ENCODE peak calls at places on chromosomes 3 and 15, in seven cellular contexts. One of them, this sample, is unnamed.

GRCh38 chr3:46406786-46407611 is at the start of the genes CCR5AS and CCRL2:
- DNase-seq in stimulated activated naive CD8-positive, alpha-beta T cell treated with anti-CD3 and anti-CD28 coated beads, Interleukin-15, amount 100 ng/mL, for 72 hours: peak; percentile 60
- DNase-seq in head of caudate nucleus: peak; percentile 24
- DNase-seq in NCI-H1092 treated with DMSO at 0.1 percent for 48 hours: no peak
- DNase-seq in activated gamma-delta T cell treated with Interleukin-2 at 50 U/mL for 16 hours: peak; percentile 40
- DNase-seq in NCI-H2081: no peak
- DNase-seq in CD4-positive, alpha-beta memory T cell: peak; percentile 24
- DNase-seq in this sample: no peak

GRCh38 chr3:113802795-113803455 is 35.7 kb upstream of the GRAMD1C start:
- DNase-seq in NCI-H2081: no peak
- DNase-seq in stimulated activated naive CD8-positive, alpha-beta T cell treated with anti-CD3 and anti-CD28 coated beads, Interleukin-15, amount 100 ng/mL, for 72 hours: no peak
- DNase-seq in CD4-positive, alpha-beta memory T cell: no peak
- DNase-seq in NCI-H1092 treated with DMSO at 0.1 percent for 48 hours: no peak
- DNase-seq in activated gamma-delta T cell treated with Interleukin-2 at 50 U/mL for 16 hours: no peak
- DNase-seq in head of caudate nucleus: no peak
- DNase-seq in this sample: no peak

GRCh38 chr15:77837649-77838025 is 204.9 kb upstream of the LINGO1 start:
- DNase-seq in NCI-H1092 treated with DMSO at 0.1 percent for 48 hours: no peak
- DNase-seq in head of caudate nucleus: no peak
- DNase-seq in stimulated activated naive CD8-positive, alpha-beta T cell treated with anti-CD3 and anti-CD28 coated beads, Interleukin-15, amount 100 ng/mL, for 72 hours: no peak
- DNase-seq in CD4-positive, alpha-beta memory T cell: no peak
- DNase-seq in NCI-H2081: no peak
- DNase-seq in activated gamma-delta T cell treated with Interleukin-2 at 50 U/mL for 16 hours: no peak
- DNase-seq in this sample: no peak

GRCh38 chr15:31372635-31373091 is 46.0 kb downstream of the KLF13 start:
- DNase-seq in NCI-H2081: no peak
- DNase-seq in activated gamma-delta T cell treated with Interleukin-2 at 50 U/mL for 16 hours: no peak
- DNase-seq in CD4-positive, alpha-beta memory T cell: no peak
- DNase-seq in NCI-H1092 treated with DMSO at 0.1 percent for 48 hours: no peak
- DNase-seq in stimulated activated naive CD8-positive, alpha-beta T cell treated with anti-CD3 and anti-CD28 coated beads, Interleukin-15, amount 100 ng/mL, for 72 hours: no peak
- DNase-seq in head of caudate nucleus: peak; percentile 74
- DNase-seq in this sample: no peak

GRCh38 chr15:44695274-44695673 is 15.8 kb downstream of the PATL2 start:
- DNase-seq in NCI-H1092 treated with DMSO at 0.1 percent for 48 hours: no peak
- DNase-seq in stimulated activated naive CD8-positive, alpha-beta T cell treated with anti-CD3 and anti-CD28 coated beads, Interleukin-15, amount 100 ng/mL, for 72 hours: no peak
- DNase-seq in head of caudate nucleus: no peak
- DNase-seq in CD4-positive, alpha-beta memory T cell: no peak
- DNase-seq in activated gamma-delta T cell treated with Interleukin-2 at 50 U/mL for 16 hours: no peak
- DNase-seq in NCI-H2081: no peak
- DNase-seq in this sample: no peak

GRCh38 chr15:79673416-79674123 is 223.2 kb downstream of the MTHFS start:
- DNase-seq in NCI-H2081: no peak
- DNase-seq in NCI-H1092 treated with DMSO at 0.1 percent for 48 hours: no peak
- DNase-seq in CD4-positive, alpha-beta memory T cell: no peak
- DNase-seq in stimulated activated naive CD8-positive, alpha-beta T cell treated with anti-CD3 and anti-CD28 coated beads, Interleukin-15, amount 100 ng/mL, for 72 hours: peak; percentile 22
- DNase-seq in head of caudate nucleus: no peak
- DNase-seq in activated gamma-delta T cell treated with Interleukin-2 at 50 U/mL for 16 hours: no peak
- DNase-seq in this sample: no peak

GRCh38 chr15:70783610-70784021 is 20.3 kb upstream of the UACA start:
- DNase-seq in NCI-H1092 treated with DMSO at 0.1 percent for 48 hours: no peak
- DNase-seq in stimulated activated naive CD8-positive, alpha-beta T cell treated with anti-CD3 and anti-CD28 coated beads, Interleukin-15, amount 100 ng/mL, for 72 hours: no peak
- DNase-seq in activated gamma-delta T cell treated with Interleukin-2 at 50 U/mL for 16 hours: no peak
- DNase-seq in head of caudate nucleus: no peak
- DNase-seq in NCI-H2081: no peak
- DNase-seq in CD4-positive, alpha-beta memory T cell: no peak
- DNase-seq in this sample: no peak

GRCh38 chr15:90154861-90155626 is 46.1 kb upstream of the SEMA4B start:
- DNase-seq in NCI-H1092 treated with DMSO at 0.1 percent for 48 hours: no peak
- DNase-seq in NCI-H2081: no peak
- DNase-seq in activated gamma-delta T cell treated with Interleukin-2 at 50 U/mL for 16 hours: no peak
- DNase-seq in stimulated activated naive CD8-positive, alpha-beta T cell treated with anti-CD3 and anti-CD28 coated beads, Interleukin-15, amount 100 ng/mL, for 72 hours: no peak
- DNase-seq in head of caudate nucleus: no peak
- DNase-seq in CD4-positive, alpha-beta memory T cell: no peak
- DNase-seq in this sample: no peak

GRCh38 chr3:197000211-197000610 is 29.4 kb downstream of the MELTF start:
- DNase-seq in activated gamma-delta T cell treated with Interleukin-2 at 50 U/mL for 16 hours: no peak
- DNase-seq in CD4-positive, alpha-beta memory T cell: no peak
- DNase-seq in NCI-H2081: no peak
- DNase-seq in head of caudate nucleus: no peak
- DNase-seq in NCI-H1092 treated with DMSO at 0.1 percent for 48 hours: no peak
- DNase-seq in stimulated activated naive CD8-positive, alpha-beta T cell treated with anti-CD3 and anti-CD28 coated beads, Interleukin-15, amount 100 ng/mL, for 72 hours: no peak
- DNase-seq in this sample: no peak

GRCh38 chr15:31459011-31459748 is 132.5 kb downstream of the KLF13 start:
- DNase-seq in stimulated activated naive CD8-positive, alpha-beta T cell treated with anti-CD3 and anti-CD28 coated beads, Interleukin-15, amount 100 ng/mL, for 72 hours: peak; percentile 58
- DNase-seq in NCI-H1092 treated with DMSO at 0.1 percent for 48 hours: no peak
- DNase-seq in activated gamma-delta T cell treated with Interleukin-2 at 50 U/mL for 16 hours: no peak
- DNase-seq in head of caudate nucleus: no peak
- DNase-seq in CD4-positive, alpha-beta memory T cell: peak; percentile 27
- DNase-seq in NCI-H2081: no peak
- DNase-seq in this sample: no peak

GRCh38 chr3:140276698-140277097 is 341.7 kb downstream of the CLSTN2 start:
- DNase-seq in CD4-positive, alpha-beta memory T cell: no peak
- DNase-seq in head of caudate nucleus: no peak
- DNase-seq in NCI-H2081: no peak
- DNase-seq in stimulated activated naive CD8-positive, alpha-beta T cell treated with anti-CD3 and anti-CD28 coated beads, Interleukin-15, amount 100 ng/mL, for 72 hours: no peak
- DNase-seq in activated gamma-delta T cell treated with Interleukin-2 at 50 U/mL for 16 hours: no peak
- DNase-seq in NCI-H1092 treated with DMSO at 0.1 percent for 48 hours: no peak
- DNase-seq in this sample: no peak

GRCh38 chr15:77607894-77608261 is 24.8 kb downstream of the LINGO1 start:
- DNase-seq in stimulated activated naive CD8-positive, alpha-beta T cell treated with anti-CD3 and anti-CD28 coated beads, Interleukin-15, amount 100 ng/mL, for 72 hours: no peak
- DNase-seq in head of caudate nucleus: peak; percentile 39
- DNase-seq in NCI-H1092 treated with DMSO at 0.1 percent for 48 hours: no peak
- DNase-seq in activated gamma-delta T cell treated with Interleukin-2 at 50 U/mL for 16 hours: no peak
- DNase-seq in NCI-H2081: no peak
- DNase-seq in CD4-positive, alpha-beta memory T cell: no peak
- DNase-seq in this sample: peak; percentile 92

GRCh38 chr3:178562143-178562868 is 26.1 kb downstream of the KCNMB2 start:
- DNase-seq in NCI-H1092 treated with DMSO at 0.1 percent for 48 hours: no peak
- DNase-seq in stimulated activated naive CD8-positive, alpha-beta T cell treated with anti-CD3 and anti-CD28 coated beads, Interleukin-15, amount 100 ng/mL, for 72 hours: no peak
- DNase-seq in NCI-H2081: no peak
- DNase-seq in CD4-positive, alpha-beta memory T cell: no peak
- DNase-seq in activated gamma-delta T cell treated with Interleukin-2 at 50 U/mL for 16 hours: no peak
- DNase-seq in head of caudate nucleus: no peak
- DNase-seq in this sample: no peak

GRCh38 chr3:170301404-170301803 is 56.1 kb upstream of the SKIL start:
- DNase-seq in NCI-H2081: no peak
- DNase-seq in activated gamma-delta T cell treated with Interleukin-2 at 50 U/mL for 16 hours: no peak
- DNase-seq in CD4-positive, alpha-beta memory T cell: no peak
- DNase-seq in head of caudate nucleus: no peak
- DNase-seq in stimulated activated naive CD8-positive, alpha-beta T cell treated with anti-CD3 and anti-CD28 coated beads, Interleukin-15, amount 100 ng/mL, for 72 hours: no peak
- DNase-seq in NCI-H1092 treated with DMSO at 0.1 percent for 48 hours: no peak
- DNase-seq in this sample: peak; percentile 79

GRCh38 chr3:177944228-177944661 is 592.0 kb upstream of the KCNMB2 start:
- DNase-seq in NCI-H1092 treated with DMSO at 0.1 percent for 48 hours: no peak
- DNase-seq in activated gamma-delta T cell treated with Interleukin-2 at 50 U/mL for 16 hours: no peak
- DNase-seq in CD4-positive, alpha-beta memory T cell: peak; percentile 30
- DNase-seq in stimulated activated naive CD8-positive, alpha-beta T cell treated with anti-CD3 and anti-CD28 coated beads, Interleukin-15, amount 100 ng/mL, for 72 hours: no peak
- DNase-seq in head of caudate nucleus: no peak
- DNase-seq in NCI-H2081: no peak
- DNase-seq in this sample: no peak

GRCh38 chr3:107740992-107741896 is 218.5 kb downstream of the BBX start:
- DNase-seq in NCI-H2081: peak; percentile 24
- DNase-seq in NCI-H1092 treated with DMSO at 0.1 percent for 48 hours: peak; percentile 49
- DNase-seq in CD4-positive, alpha-beta memory T cell: peak; percentile 28
- DNase-seq in stimulated activated naive CD8-positive, alpha-beta T cell treated with anti-CD3 and anti-CD28 coated beads, Interleukin-15, amount 100 ng/mL, for 72 hours: no peak
- DNase-seq in activated gamma-delta T cell treated with Interleukin-2 at 50 U/mL for 16 hours: no peak
- DNase-seq in head of caudate nucleus: no peak
- DNase-seq in this sample: peak; percentile 70

GRCh38 chr3:187947927-187948682 is 202.8 kb upstream of the BCL6 start:
- DNase-seq in CD4-positive, alpha-beta memory T cell: no peak
- DNase-seq in activated gamma-delta T cell treated with Interleukin-2 at 50 U/mL for 16 hours: no peak
- DNase-seq in NCI-H1092 treated with DMSO at 0.1 percent for 48 hours: no peak
- DNase-seq in NCI-H2081: no peak
- DNase-seq in stimulated activated naive CD8-positive, alpha-beta T cell treated with anti-CD3 and anti-CD28 coated beads, Interleukin-15, amount 100 ng/mL, for 72 hours: no peak
- DNase-seq in head of caudate nucleus: no peak
- DNase-seq in this sample: no peak

GRCh38 chr3:196440041-196440537 is 7.9 kb upstream of the UBXN7 start:
- DNase-seq in head of caudate nucleus: no peak
- DNase-seq in NCI-H1092 treated with DMSO at 0.1 percent for 48 hours: no peak
- DNase-seq in stimulated activated naive CD8-positive, alpha-beta T cell treated with anti-CD3 and anti-CD28 coated beads, Interleukin-15, amount 100 ng/mL, for 72 hours: no peak
- DNase-seq in NCI-H2081: no peak
- DNase-seq in activated gamma-delta T cell treated with Interleukin-2 at 50 U/mL for 16 hours: no peak
- DNase-seq in CD4-positive, alpha-beta memory T cell: no peak
- DNase-seq in this sample: no peak

GRCh38 chr3:73449774-73450173 is 175.0 kb downstream of the PDZRN3 start:
- DNase-seq in CD4-positive, alpha-beta memory T cell: no peak
- DNase-seq in stimulated activated naive CD8-positive, alpha-beta T cell treated with anti-CD3 and anti-CD28 coated beads, Interleukin-15, amount 100 ng/mL, for 72 hours: no peak
- DNase-seq in activated gamma-delta T cell treated with Interleukin-2 at 50 U/mL for 16 hours: no peak
- DNase-seq in NCI-H2081: no peak
- DNase-seq in NCI-H1092 treated with DMSO at 0.1 percent for 48 hours: no peak
- DNase-seq in head of caudate nucleus: no peak
- DNase-seq in this sample: no peak

GRCh38 chr3:73409405-73409804 is 215.3 kb downstream of the PDZRN3 start:
- DNase-seq in CD4-positive, alpha-beta memory T cell: no peak
- DNase-seq in NCI-H1092 treated with DMSO at 0.1 percent for 48 hours: no peak
- DNase-seq in stimulated activated naive CD8-positive, alpha-beta T cell treated with anti-CD3 and anti-CD28 coated beads, Interleukin-15, amount 100 ng/mL, for 72 hours: no peak
- DNase-seq in activated gamma-delta T cell treated with Interleukin-2 at 50 U/mL for 16 hours: no peak
- DNase-seq in NCI-H2081: no peak
- DNase-seq in head of caudate nucleus: no peak
- DNase-seq in this sample: no peak

GRCh38 chr3:161372321-161373260 is 1.3 kb upstream of the SPTSSB start:
- DNase-seq in NCI-H2081: peak; percentile 84
- DNase-seq in NCI-H1092 treated with DMSO at 0.1 percent for 48 hours: peak; percentile 70
- DNase-seq in head of caudate nucleus: peak; percentile 45
- DNase-seq in stimulated activated naive CD8-positive, alpha-beta T cell treated with anti-CD3 and anti-CD28 coated beads, Interleukin-15, amount 100 ng/mL, for 72 hours: peak; percentile 11
- DNase-seq in CD4-positive, alpha-beta memory T cell: peak; percentile 42
- DNase-seq in activated gamma-delta T cell treated with Interleukin-2 at 50 U/mL for 16 hours: peak; percentile 17
- DNase-seq in this sample: peak; percentile 87

GRCh38 chr3:69444980-69445379 is 59.1 kb upstream of the FRMD4B start:
- DNase-seq in head of caudate nucleus: peak; percentile 34
- DNase-seq in stimulated activated naive CD8-positive, alpha-beta T cell treated with anti-CD3 and anti-CD28 coated beads, Interleukin-15, amount 100 ng/mL, for 72 hours: no peak
- DNase-seq in activated gamma-delta T cell treated with Interleukin-2 at 50 U/mL for 16 hours: no peak
- DNase-seq in NCI-H1092 treated with DMSO at 0.1 percent for 48 hours: no peak
- DNase-seq in NCI-H2081: no peak
- DNase-seq in CD4-positive, alpha-beta memory T cell: no peak
- DNase-seq in this sample: no peak

GRCh38 chr3:123444744-123445143 is 4.1 kb downstream of the ADCY5 start:
- DNase-seq in stimulated activated naive CD8-positive, alpha-beta T cell treated with anti-CD3 and anti-CD28 coated beads, Interleukin-15, amount 100 ng/mL, for 72 hours: no peak
- DNase-seq in activated gamma-delta T cell treated with Interleukin-2 at 50 U/mL for 16 hours: no peak
- DNase-seq in NCI-H1092 treated with DMSO at 0.1 percent for 48 hours: no peak
- DNase-seq in head of caudate nucleus: no peak
- DNase-seq in CD4-positive, alpha-beta memory T cell: no peak
- DNase-seq in NCI-H2081: no peak
- DNase-seq in this sample: no peak

GRCh38 chr15:37245358-37245757 is 145.0 kb upstream of the MEIS2 start:
- DNase-seq in NCI-H2081: no peak
- DNase-seq in CD4-positive, alpha-beta memory T cell: no peak
- DNase-seq in NCI-H1092 treated with DMSO at 0.1 percent for 48 hours: no peak
- DNase-seq in head of caudate nucleus: no peak
- DNase-seq in activated gamma-delta T cell treated with Interleukin-2 at 50 U/mL for 16 hours: no peak
- DNase-seq in stimulated activated naive CD8-positive, alpha-beta T cell treated with anti-CD3 and anti-CD28 coated beads, Interleukin-15, amount 100 ng/mL, for 72 hours: no peak
- DNase-seq in this sample: no peak

GRCh38 chr15:25134546-25134945 is 179.8 kb downstream of the SNRPN start:
- DNase-seq in NCI-H2081: no peak
- DNase-seq in head of caudate nucleus: no peak
- DNase-seq in CD4-positive, alpha-beta memory T cell: no peak
- DNase-seq in activated gamma-delta T cell treated with Interleukin-2 at 50 U/mL for 16 hours: no peak
- DNase-seq in NCI-H1092 treated with DMSO at 0.1 percent for 48 hours: no peak
- DNase-seq in stimulated activated naive CD8-positive, alpha-beta T cell treated with anti-CD3 and anti-CD28 coated beads, Interleukin-15, amount 100 ng/mL, for 72 hours: no peak
- DNase-seq in this sample: no peak

GRCh38 chr3:71684752-71685151 is 40.5 kb downstream of the EIF4E3 start:
- DNase-seq in head of caudate nucleus: peak; percentile 46
- DNase-seq in NCI-H2081: no peak
- DNase-seq in stimulated activated naive CD8-positive, alpha-beta T cell treated with anti-CD3 and anti-CD28 coated beads, Interleukin-15, amount 100 ng/mL, for 72 hours: no peak
- DNase-seq in CD4-positive, alpha-beta memory T cell: no peak
- DNase-seq in NCI-H1092 treated with DMSO at 0.1 percent for 48 hours: no peak
- DNase-seq in activated gamma-delta T cell treated with Interleukin-2 at 50 U/mL for 16 hours: no peak
- DNase-seq in this sample: no peak

GRCh38 chr15:93243573-93243972 is 154.6 kb upstream of the RGMA start:
- DNase-seq in NCI-H1092 treated with DMSO at 0.1 percent for 48 hours: no peak
- DNase-seq in NCI-H2081: no peak
- DNase-seq in stimulated activated naive CD8-positive, alpha-beta T cell treated with anti-CD3 and anti-CD28 coated beads, Interleukin-15, amount 100 ng/mL, for 72 hours: no peak
- DNase-seq in head of caudate nucleus: no peak
- DNase-seq in activated gamma-delta T cell treated with Interleukin-2 at 50 U/mL for 16 hours: no peak
- DNase-seq in CD4-positive, alpha-beta memory T cell: no peak
- DNase-seq in this sample: no peak

GRCh38 chr3:64244011-64244942 is 19.0 kb upstream of the PRICKLE2 start:
- DNase-seq in activated gamma-delta T cell treated with Interleukin-2 at 50 U/mL for 16 hours: no peak
- DNase-seq in NCI-H1092 treated with DMSO at 0.1 percent for 48 hours: no peak
- DNase-seq in stimulated activated naive CD8-positive, alpha-beta T cell treated with anti-CD3 and anti-CD28 coated beads, Interleukin-15, amount 100 ng/mL, for 72 hours: no peak
- DNase-seq in NCI-H2081: no peak
- DNase-seq in CD4-positive, alpha-beta memory T cell: no peak
- DNase-seq in head of caudate nucleus: no peak
- DNase-seq in this sample: peak; percentile 15

GRCh38 chr15:97804950-97805349 is 155.6 kb upstream of the ARRDC4 start:
- DNase-seq in NCI-H2081: no peak
- DNase-seq in head of caudate nucleus: no peak
- DNase-seq in CD4-positive, alpha-beta memory T cell: no peak
- DNase-seq in stimulated activated naive CD8-positive, alpha-beta T cell treated with anti-CD3 and anti-CD28 coated beads, Interleukin-15, amount 100 ng/mL, for 72 hours: no peak
- DNase-seq in NCI-H1092 treated with DMSO at 0.1 percent for 48 hours: no peak
- DNase-seq in activated gamma-delta T cell treated with Interleukin-2 at 50 U/mL for 16 hours: no peak
- DNase-seq in this sample: no peak

GRCh38 chr3:147038456-147038855 is 367.9 kb downstream of the ZIC4 start:
- DNase-seq in head of caudate nucleus: no peak
- DNase-seq in activated gamma-delta T cell treated with Interleukin-2 at 50 U/mL for 16 hours: no peak
- DNase-seq in stimulated activated naive CD8-positive, alpha-beta T cell treated with anti-CD3 and anti-CD28 coated beads, Interleukin-15, amount 100 ng/mL, for 72 hours: no peak
- DNase-seq in NCI-H1092 treated with DMSO at 0.1 percent for 48 hours: no peak
- DNase-seq in CD4-positive, alpha-beta memory T cell: no peak
- DNase-seq in NCI-H2081: no peak
- DNase-seq in this sample: no peak

GRCh38 chr15:73317651-73318462 is 50.9 kb downstream of the HCN4 start:
- DNase-seq in head of caudate nucleus: no peak
- DNase-seq in activated gamma-delta T cell treated with Interleukin-2 at 50 U/mL for 16 hours: no peak
- DNase-seq in NCI-H2081: no peak
- DNase-seq in CD4-positive, alpha-beta memory T cell: no peak
- DNase-seq in NCI-H1092 treated with DMSO at 0.1 percent for 48 hours: no peak
- DNase-seq in stimulated activated naive CD8-positive, alpha-beta T cell treated with anti-CD3 and anti-CD28 coated beads, Interleukin-15, amount 100 ng/mL, for 72 hours: no peak
- DNase-seq in this sample: no peak

GRCh38 chr3:192887047-192887446 is 30.6 kb downstream of the MB21D2 start:
- DNase-seq in CD4-positive, alpha-beta memory T cell: peak; percentile 5
- DNase-seq in activated gamma-delta T cell treated with Interleukin-2 at 50 U/mL for 16 hours: no peak
- DNase-seq in NCI-H2081: no peak
- DNase-seq in stimulated activated naive CD8-positive, alpha-beta T cell treated with anti-CD3 and anti-CD28 coated beads, Interleukin-15, amount 100 ng/mL, for 72 hours: no peak
- DNase-seq in head of caudate nucleus: no peak
- DNase-seq in NCI-H1092 treated with DMSO at 0.1 percent for 48 hours: no peak
- DNase-seq in this sample: no peak

GRCh38 chr3:123338021-123338619 is 110.8 kb downstream of the ADCY5 start:
- DNase-seq in NCI-H1092 treated with DMSO at 0.1 percent for 48 hours: peak; percentile 19
- DNase-seq in CD4-positive, alpha-beta memory T cell: no peak
- DNase-seq in activated gamma-delta T cell treated with Interleukin-2 at 50 U/mL for 16 hours: no peak
- DNase-seq in NCI-H2081: no peak
- DNase-seq in head of caudate nucleus: peak; percentile 44
- DNase-seq in stimulated activated naive CD8-positive, alpha-beta T cell treated with anti-CD3 and anti-CD28 coated beads, Interleukin-15, amount 100 ng/mL, for 72 hours: no peak
- DNase-seq in this sample: peak; percentile 87

GRCh38 chr3:4492240-4493007 is 724 bp upstream of the ITPR1 start:
- DNase-seq in NCI-H2081: peak; percentile 13
- DNase-seq in head of caudate nucleus: peak; percentile 40
- DNase-seq in CD4-positive, alpha-beta memory T cell: peak; percentile 41
- DNase-seq in stimulated activated naive CD8-positive, alpha-beta T cell treated with anti-CD3 and anti-CD28 coated beads, Interleukin-15, amount 100 ng/mL, for 72 hours: peak; percentile 39
- DNase-seq in activated gamma-delta T cell treated with Interleukin-2 at 50 U/mL for 16 hours: peak; percentile 49
- DNase-seq in NCI-H1092 treated with DMSO at 0.1 percent for 48 hours: no peak
- DNase-seq in this sample: peak; percentile 22

GRCh38 chr3:42802876-42803799 is 1.2 kb downstream of the HIGD1A start:
- DNase-seq in stimulated activated naive CD8-positive, alpha-beta T cell treated with anti-CD3 and anti-CD28 coated beads, Interleukin-15, amount 100 ng/mL, for 72 hours: no peak
- DNase-seq in NCI-H2081: no peak
- DNase-seq in NCI-H1092 treated with DMSO at 0.1 percent for 48 hours: no peak
- DNase-seq in activated gamma-delta T cell treated with Interleukin-2 at 50 U/mL for 16 hours: no peak
- DNase-seq in CD4-positive, alpha-beta memory T cell: no peak
- DNase-seq in head of caudate nucleus: no peak
- DNase-seq in this sample: no peak

GRCh38 chr3:52526151-52526561 is 7.5 kb downstream of the NT5DC2 start:
- DNase-seq in NCI-H2081: no peak
- DNase-seq in head of caudate nucleus: no peak
- DNase-seq in CD4-positive, alpha-beta memory T cell: no peak
- DNase-seq in stimulated activated naive CD8-positive, alpha-beta T cell treated with anti-CD3 and anti-CD28 coated beads, Interleukin-15, amount 100 ng/mL, for 72 hours: no peak
- DNase-seq in NCI-H1092 treated with DMSO at 0.1 percent for 48 hours: no peak
- DNase-seq in activated gamma-delta T cell treated with Interleukin-2 at 50 U/mL for 16 hours: no peak
- DNase-seq in this sample: no peak

GRCh38 chr15:41259546-41260189 is 28.6 kb downstream of the CHP1 start:
- DNase-seq in head of caudate nucleus: no peak
- DNase-seq in activated gamma-delta T cell treated with Interleukin-2 at 50 U/mL for 16 hours: no peak
- DNase-seq in stimulated activated naive CD8-positive, alpha-beta T cell treated with anti-CD3 and anti-CD28 coated beads, Interleukin-15, amount 100 ng/mL, for 72 hours: no peak
- DNase-seq in CD4-positive, alpha-beta memory T cell: no peak
- DNase-seq in NCI-H2081: no peak
- DNase-seq in NCI-H1092 treated with DMSO at 0.1 percent for 48 hours: no peak
- DNase-seq in this sample: no peak

GRCh38 chr3:52682016-52682415 is 3.7 kb downstream of the PBRM1 start:
- DNase-seq in CD4-positive, alpha-beta memory T cell: no peak
- DNase-seq in NCI-H2081: no peak
- DNase-seq in NCI-H1092 treated with DMSO at 0.1 percent for 48 hours: no peak
- DNase-seq in head of caudate nucleus: peak; percentile 42
- DNase-seq in activated gamma-delta T cell treated with Interleukin-2 at 50 U/mL for 16 hours: no peak
- DNase-seq in stimulated activated naive CD8-positive, alpha-beta T cell treated with anti-CD3 and anti-CD28 coated beads, Interleukin-15, amount 100 ng/mL, for 72 hours: peak; percentile 45
- DNase-seq in this sample: no peak

This sample was measured in NCI-H2171 treated with DMSO at 0.1 percent for 48 hours.